ENCODE peak calls at places on chromosomes 3 and 15, in five cellular contexts. One of them, this sample, is unnamed.

GRCh38 chr3:126438186-126438585 is 37.5 kb downstream of the ZXDC start:
- DNase-seq in central memory CD4-positive, alpha-beta T cell: no peak
- DNase-seq in stimulated activated CD4-positive, alpha-beta T cell treated with anti-CD3 and anti-CD28 coated beads, Interleukin-4, amount 100 ng/mL, for 1 hour: no peak
- DNase-seq in NCI-H524: no peak
- DNase-seq in neuronal stem cell: no peak
- DNase-seq in this sample: no peak

GRCh38 chr15:53831907-53832793 is 72.7 kb upstream of the WDR72 start:
- DNase-seq in central memory CD4-positive, alpha-beta T cell: no peak
- DNase-seq in stimulated activated CD4-positive, alpha-beta T cell treated with anti-CD3 and anti-CD28 coated beads, Interleukin-4, amount 100 ng/mL, for 1 hour: no peak
- DNase-seq in NCI-H524: no peak
- DNase-seq in neuronal stem cell: no peak
- DNase-seq in this sample: peak; percentile 67

GRCh38 chr3:4864503-4864902 is 114.7 kb upstream of the BHLHE40 start:
- DNase-seq in central memory CD4-positive, alpha-beta T cell: no peak
- DNase-seq in stimulated activated CD4-positive, alpha-beta T cell treated with anti-CD3 and anti-CD28 coated beads, Interleukin-4, amount 100 ng/mL, for 1 hour: no peak
- DNase-seq in NCI-H524: no peak
- DNase-seq in neuronal stem cell: no peak
- DNase-seq in this sample: no peak

GRCh38 chr15:57921371-57921770 is 144.1 kb downstream of the ALDH1A2 start:
- DNase-seq in central memory CD4-positive, alpha-beta T cell: no peak
- DNase-seq in stimulated activated CD4-positive, alpha-beta T cell treated with anti-CD3 and anti-CD28 coated beads, Interleukin-4, amount 100 ng/mL, for 1 hour: no peak
- DNase-seq in NCI-H524: no peak
- DNase-seq in neuronal stem cell: no peak
- DNase-seq in this sample: no peak

GRCh38 chr3:138461246-138461645 is 26.8 kb downstream of the ESYT3 start:
- DNase-seq in central memory CD4-positive, alpha-beta T cell: no peak
- DNase-seq in stimulated activated CD4-positive, alpha-beta T cell treated with anti-CD3 and anti-CD28 coated beads, Interleukin-4, amount 100 ng/mL, for 1 hour: no peak
- DNase-seq in NCI-H524: no peak
- DNase-seq in neuronal stem cell: no peak
- DNase-seq in this sample: no peak

GRCh38 chr15:52071570-52071969 is 41.0 kb downstream of the BCL2L10 start:
- DNase-seq in central memory CD4-positive, alpha-beta T cell: no peak
- DNase-seq in stimulated activated CD4-positive, alpha-beta T cell treated with anti-CD3 and anti-CD28 coated beads, Interleukin-4, amount 100 ng/mL, for 1 hour: no peak
- DNase-seq in NCI-H524: no peak
- DNase-seq in neuronal stem cell: no peak
- DNase-seq in this sample: no peak

GRCh38 chr15:90300988-90301715 is 35.7 kb downstream of the NGRN start:
- DNase-seq in central memory CD4-positive, alpha-beta T cell: peak; percentile 26
- DNase-seq in stimulated activated CD4-positive, alpha-beta T cell treated with anti-CD3 and anti-CD28 coated beads, Interleukin-4, amount 100 ng/mL, for 1 hour: peak; percentile 64
- DNase-seq in NCI-H524: peak; percentile 70
- DNase-seq in neuronal stem cell: peak; percentile 60
- DNase-seq in this sample: peak; percentile 91

GRCh38 chr15:57559875-57560274 is 31.8 kb upstream of the MYZAP start:
- DNase-seq in central memory CD4-positive, alpha-beta T cell: peak; percentile 38
- DNase-seq in stimulated activated CD4-positive, alpha-beta T cell treated with anti-CD3 and anti-CD28 coated beads, Interleukin-4, amount 100 ng/mL, for 1 hour: peak; percentile 76
- DNase-seq in NCI-H524: peak; percentile 73
- DNase-seq in neuronal stem cell: peak; percentile 64
- DNase-seq in this sample: peak; percentile 71

GRCh38 chr3:148379763-148380162 is 317.9 kb upstream of the AGTR1 start:
- DNase-seq in central memory CD4-positive, alpha-beta T cell: no peak
- DNase-seq in stimulated activated CD4-positive, alpha-beta T cell treated with anti-CD3 and anti-CD28 coated beads, Interleukin-4, amount 100 ng/mL, for 1 hour: no peak
- DNase-seq in NCI-H524: peak; percentile 81
- DNase-seq in neuronal stem cell: peak; percentile 20
- DNase-seq in this sample: peak; percentile 84

GRCh38 chr15:57172925-57173324 is 203.4 kb upstream of the CGNL1 start:
- DNase-seq in central memory CD4-positive, alpha-beta T cell: no peak
- DNase-seq in stimulated activated CD4-positive, alpha-beta T cell treated with anti-CD3 and anti-CD28 coated beads, Interleukin-4, amount 100 ng/mL, for 1 hour: no peak
- DNase-seq in NCI-H524: no peak
- DNase-seq in neuronal stem cell: no peak
- DNase-seq in this sample: no peak

GRCh38 chr15:39194431-39194830 is 386.4 kb upstream of the THBS1 start:
- DNase-seq in central memory CD4-positive, alpha-beta T cell: no peak
- DNase-seq in stimulated activated CD4-positive, alpha-beta T cell treated with anti-CD3 and anti-CD28 coated beads, Interleukin-4, amount 100 ng/mL, for 1 hour: no peak
- DNase-seq in NCI-H524: no peak
- DNase-seq in neuronal stem cell: no peak
- DNase-seq in this sample: no peak

GRCh38 chr15:31338879-31339557 is 12.4 kb downstream of the KLF13 start:
- DNase-seq in central memory CD4-positive, alpha-beta T cell: no peak
- DNase-seq in stimulated activated CD4-positive, alpha-beta T cell treated with anti-CD3 and anti-CD28 coated beads, Interleukin-4, amount 100 ng/mL, for 1 hour: no peak
- DNase-seq in NCI-H524: peak; percentile 54
- DNase-seq in neuronal stem cell: no peak
- DNase-seq in this sample: peak; percentile 65

GRCh38 chr3:152832046-152832445 is 2.9 kb upstream of the P2RY1 start:
- DNase-seq in central memory CD4-positive, alpha-beta T cell: no peak
- DNase-seq in stimulated activated CD4-positive, alpha-beta T cell treated with anti-CD3 and anti-CD28 coated beads, Interleukin-4, amount 100 ng/mL, for 1 hour: no peak
- DNase-seq in NCI-H524: no peak
- DNase-seq in neuronal stem cell: no peak
- DNase-seq in this sample: no peak

GRCh38 chr15:50825946-50826345 is 60.4 kb upstream of the SPPL2A start:
- DNase-seq in central memory CD4-positive, alpha-beta T cell: no peak
- DNase-seq in stimulated activated CD4-positive, alpha-beta T cell treated with anti-CD3 and anti-CD28 coated beads, Interleukin-4, amount 100 ng/mL, for 1 hour: no peak
- DNase-seq in NCI-H524: no peak
- DNase-seq in neuronal stem cell: no peak
- DNase-seq in this sample: no peak

GRCh38 chr3:196620228-196620627 is 19.3 kb upstream of the NRROS start:
- DNase-seq in central memory CD4-positive, alpha-beta T cell: no peak
- DNase-seq in stimulated activated CD4-positive, alpha-beta T cell treated with anti-CD3 and anti-CD28 coated beads, Interleukin-4, amount 100 ng/mL, for 1 hour: no peak
- DNase-seq in NCI-H524: no peak
- DNase-seq in neuronal stem cell: peak; percentile 29
- DNase-seq in this sample: no peak

GRCh38 chr15:72790302-72790955 is 6.9 kb upstream of the ADPGK start:
- DNase-seq in central memory CD4-positive, alpha-beta T cell: no peak
- DNase-seq in stimulated activated CD4-positive, alpha-beta T cell treated with anti-CD3 and anti-CD28 coated beads, Interleukin-4, amount 100 ng/mL, for 1 hour: no peak
- DNase-seq in NCI-H524: no peak
- DNase-seq in neuronal stem cell: no peak
- DNase-seq in this sample: no peak

GRCh38 chr3:119149484-119149883 is 3.5 kb downstream of the TEX55 start:
- DNase-seq in central memory CD4-positive, alpha-beta T cell: no peak
- DNase-seq in stimulated activated CD4-positive, alpha-beta T cell treated with anti-CD3 and anti-CD28 coated beads, Interleukin-4, amount 100 ng/mL, for 1 hour: no peak
- DNase-seq in NCI-H524: no peak
- DNase-seq in neuronal stem cell: no peak
- DNase-seq in this sample: no peak

GRCh38 chr15:56523521-56523920 is 58.6 kb upstream of the MNS1 start:
- DNase-seq in central memory CD4-positive, alpha-beta T cell: no peak
- DNase-seq in stimulated activated CD4-positive, alpha-beta T cell treated with anti-CD3 and anti-CD28 coated beads, Interleukin-4, amount 100 ng/mL, for 1 hour: no peak
- DNase-seq in NCI-H524: no peak
- DNase-seq in neuronal stem cell: no peak
- DNase-seq in this sample: no peak

GRCh38 chr3:36843065-36844051 is 79.0 kb upstream of the DCLK3 start:
- DNase-seq in central memory CD4-positive, alpha-beta T cell: peak; percentile 20
- DNase-seq in stimulated activated CD4-positive, alpha-beta T cell treated with anti-CD3 and anti-CD28 coated beads, Interleukin-4, amount 100 ng/mL, for 1 hour: peak; percentile 65
- DNase-seq in NCI-H524: peak; percentile 75
- DNase-seq in neuronal stem cell: peak; percentile 20
- DNase-seq in this sample: peak; percentile 92

GRCh38 chr3:153746211-153746610 is 375.0 kb upstream of the ARHGEF26 start:
- DNase-seq in central memory CD4-positive, alpha-beta T cell: no peak
- DNase-seq in stimulated activated CD4-positive, alpha-beta T cell treated with anti-CD3 and anti-CD28 coated beads, Interleukin-4, amount 100 ng/mL, for 1 hour: no peak
- DNase-seq in NCI-H524: no peak
- DNase-seq in neuronal stem cell: no peak
- DNase-seq in this sample: no peak

GRCh38 chr15:67927501-67928156 is 87.8 kb upstream of the RNU6-1 start:
- DNase-seq in central memory CD4-positive, alpha-beta T cell: no peak
- DNase-seq in stimulated activated CD4-positive, alpha-beta T cell treated with anti-CD3 and anti-CD28 coated beads, Interleukin-4, amount 100 ng/mL, for 1 hour: no peak
- DNase-seq in NCI-H524: no peak
- DNase-seq in neuronal stem cell: no peak
- DNase-seq in this sample: peak; percentile 78

GRCh38 chr3:157452097-157452496 is 15.4 kb downstream of the PTX3 start:
- DNase-seq in central memory CD4-positive, alpha-beta T cell: no peak
- DNase-seq in stimulated activated CD4-positive, alpha-beta T cell treated with anti-CD3 and anti-CD28 coated beads, Interleukin-4, amount 100 ng/mL, for 1 hour: no peak
- DNase-seq in NCI-H524: no peak
- DNase-seq in neuronal stem cell: no peak
- DNase-seq in this sample: no peak

GRCh38 chr15:34855893-34856292 is 60.5 kb upstream of the ACTC1 start:
- DNase-seq in central memory CD4-positive, alpha-beta T cell: no peak
- DNase-seq in stimulated activated CD4-positive, alpha-beta T cell treated with anti-CD3 and anti-CD28 coated beads, Interleukin-4, amount 100 ng/mL, for 1 hour: no peak
- DNase-seq in NCI-H524: no peak
- DNase-seq in neuronal stem cell: no peak
- DNase-seq in this sample: no peak

GRCh38 chr3:38643592-38643991 is 5.9 kb downstream of the SCN5A start:
- DNase-seq in central memory CD4-positive, alpha-beta T cell: no peak
- DNase-seq in stimulated activated CD4-positive, alpha-beta T cell treated with anti-CD3 and anti-CD28 coated beads, Interleukin-4, amount 100 ng/mL, for 1 hour: no peak
- DNase-seq in NCI-H524: no peak
- DNase-seq in neuronal stem cell: no peak
- DNase-seq in this sample: no peak

GRCh38 chr15:64905119-64905831 is 6.4 kb upstream of the ANKDD1A start:
- DNase-seq in central memory CD4-positive, alpha-beta T cell: peak; percentile 66
- DNase-seq in stimulated activated CD4-positive, alpha-beta T cell treated with anti-CD3 and anti-CD28 coated beads, Interleukin-4, amount 100 ng/mL, for 1 hour: peak; percentile 83
- DNase-seq in NCI-H524: peak; percentile 98
- DNase-seq in neuronal stem cell: peak; percentile 67
- DNase-seq in this sample: peak; percentile 99

GRCh38 chr3:158095302-158095997 is 10.8 kb downstream of the SHOX2 start:
- DNase-seq in central memory CD4-positive, alpha-beta T cell: no peak
- DNase-seq in stimulated activated CD4-positive, alpha-beta T cell treated with anti-CD3 and anti-CD28 coated beads, Interleukin-4, amount 100 ng/mL, for 1 hour: no peak
- DNase-seq in NCI-H524: no peak
- DNase-seq in neuronal stem cell: no peak
- DNase-seq in this sample: peak; percentile 46